ENCODE peak calls at places on chromosomes 4 and X, in eight cellular contexts. A is SK-N-SH, W is HCT116, H is GM12878, Q is endothelial cell of umbilical vein, K is HepG2, C is K562, M is H1. U is an unnamed sample. For H3K36me3, the result is how much of the 10 kb centered on the place peaks cover.

GRCh38 chrX:3950373-3950772 is 236.9 kb upstream of the PRKX start:
- DNase-seq in A (no peak), W (no peak), H (no peak), Q (no peak), K (no peak), C (no peak), M (no peak), U (no peak)

GRCh38 chrX:155767101-155767878 is 113.9 kb upstream of the VAMP7 start:
- DNase-seq in A (peak), W (peak), H (peak), Q (peak), K (no peak), C (peak), M (peak), U (peak)

GRCh38 chr4:138243369-138243768 is 1.2 kb upstream of the SLC7A11 start:
- DNase-seq in A (no peak), W (peak), H (no peak), Q (no peak), K (no peak), C (no peak), M (no peak), U (no peak)

GRCh38 chrX:68837119-68837518 is 8.3 kb downstream of the EFNB1 start:
- DNase-seq in A (no peak), W (no peak), H (no peak), Q (no peak), K (no peak), C (no peak), M (no peak), U (no peak)

GRCh38 chrX:19625612-19626011 is 110.3 kb upstream of the MAP3K15 start:
- DNase-seq in A (no peak), W (no peak), H (no peak), Q (peak), K (no peak), C (no peak), M (no peak), U (no peak)

GRCh38 chr4:64584981-64585557 is 175.8 kb upstream of the TECRL start:
- DNase-seq in A (peak), W (peak), H (no peak), Q (peak), K (peak), C (peak), M (no peak), U (peak)

GRCh38 chr4:175419120-175419774 is 392.8 kb downstream of the GPM6A start:
- DNase-seq in A (no peak), W (peak), H (no peak), Q (no peak), K (peak), C (no peak), M (no peak), U (no peak)

GRCh38 chrX:150983526-150984163 is 510 bp downstream of the HMGB3 start:
- DNase-seq in A (peak), W (no peak), H (no peak), Q (peak), K (no peak), C (peak), M (no peak), U (no peak)

GRCh38 chr4:174713821-174714220 is 115.2 kb downstream of the GLRA3 start:
- DNase-seq in A (no peak), W (no peak), H (no peak), Q (no peak), K (no peak), C (no peak), M (no peak), U (no peak)

GRCh38 chr4:99529218-99529617 is 18.4 kb downstream of the C4orf17 start:
- DNase-seq in A (no peak), W (no peak), H (no peak), Q (no peak), K (no peak), C (no peak), M (no peak), U (no peak)

GRCh38 chrX:27555514-27555913 is 34.6 kb upstream of the DCAF8L2 start:
- DNase-seq in A (peak), W (no peak), H (no peak), Q (peak), K (peak), C (no peak), M (no peak), U (peak)

GRCh38 chr4:76673361-76673760 is 224.6 kb downstream of the SOWAHB start:
- DNase-seq in A (no peak), W (no peak), H (no peak), Q (no peak), K (no peak), C (no peak), M (no peak), U (no peak)

GRCh38 chr4:151657896-151658295 is 102.9 kb downstream of the GATB start:
- DNase-seq in A (no peak), W (no peak), H (no peak), Q (no peak), K (no peak), C (no peak), M (no peak), U (no peak)

GRCh38 chrX:63349307-63349706 is 1.8 kb downstream of the SPIN4 start:
- DNase-seq in A (peak), W (no peak), H (no peak), Q (peak), K (no peak), C (no peak), M (no peak), U (no peak)

GRCh38 chrX:71095555-71095970 is at the start of gene FOXO4:
- DNase-seq in A (peak), W (peak), H (no peak), Q (peak), K (peak), C (peak), M (peak), U (no peak)

GRCh38 chrX:115949900-115950822 is 220.4 kb upstream of the AGTR2 start:
- DNase-seq in A (peak), W (no peak), H (no peak), Q (no peak), K (peak), C (no peak), M (no peak), U (no peak)

GRCh38 chr4:102402223-102402622 is 56.9 kb upstream of the SLC39A8 start:
- DNase-seq in A (no peak), W (no peak), H (no peak), Q (no peak), K (no peak), C (no peak), M (no peak), U (no peak)

GRCh38 chrX:147533426-147533825 is 378.3 kb upstream of the FMR1 start:
- DNase-seq in A (no peak), W (no peak), H (no peak), Q (no peak), K (no peak), C (no peak), M (no peak), U (no peak)

GRCh38 chr4:83486457-83487129 is 1.7 kb upstream of the ABRAXAS1 start:
- DNase-seq in A (no peak), W (no peak), H (no peak), Q (no peak), K (peak), C (no peak), M (no peak), U (no peak)

GRCh38 chr4:118099106-118099505 is 64.8 kb downstream of the NDST3 start:
- DNase-seq in A (no peak), W (no peak), H (no peak), Q (no peak), K (no peak), C (no peak), M (no peak), U (no peak)

GRCh38 chr4:18388029-18388428 is 366.5 kb upstream of the LCORL start:
- DNase-seq in A (no peak), W (no peak), H (no peak), Q (peak), K (no peak), C (no peak), M (no peak), U (no peak)

GRCh38 chr4:158540125-158540907 is 18.6 kb downstream of the RXFP1 start:
- DNase-seq in A (no peak), W (no peak), H (no peak), Q (no peak), K (no peak), C (no peak), M (no peak), U (no peak)

GRCh38 chrX:13688384-13688771 is 550 bp upstream of the RAB9A start:
- DNase-seq in A (peak), W (no peak), H (no peak), Q (no peak), K (no peak), C (no peak), M (no peak), U (no peak)

GRCh38 chr4:114474401-114474800 is 124.2 kb upstream of the UGT8 start:
- DNase-seq in A (no peak), W (no peak), H (no peak), Q (peak), K (no peak), C (no peak), M (no peak), U (no peak)

GRCh38 chr4:1779588-1780382 is 13.3 kb upstream of the FGFR3 start:
- DNase-seq in A (no peak), W (no peak), H (no peak), Q (no peak), K (peak), C (no peak), M (no peak), U (no peak)
- H3K9ac ChIP-seq in A (no peak), W (no peak), H (no peak), Q (no peak), K (peak), C (no peak), M (no peak), U (no peak)

GRCh38 chr4:107008115-107008514 is 28.0 kb downstream of the DKK2 start:
- DNase-seq in A (no peak), W (no peak), H (no peak), Q (no peak), K (no peak), C (no peak), M (no peak), U (no peak)

GRCh38 chr4:107009196-107009595 is 26.9 kb downstream of the DKK2 start:
- DNase-seq in A (no peak), W (no peak), H (no peak), Q (no peak), K (no peak), C (no peak), M (no peak), U (no peak)

GRCh38 chr4:107011312-107011711 is 24.8 kb downstream of the DKK2 start:
- DNase-seq in A (no peak), W (no peak), H (no peak), Q (no peak), K (no peak), C (no peak), M (no peak), U (no peak)

GRCh38 chr4:107006218-107006617 is 29.9 kb downstream of the DKK2 start:
- DNase-seq in A (no peak), W (no peak), H (no peak), Q (no peak), K (no peak), C (no peak), M (no peak), U (no peak)
- TF ChIP-seq POLR2AphosphoS5 in A (no peak), W (no peak), H (no peak), Q (no peak), K (no peak), C (no peak), M (no peak), U (no peak)

GRCh38 chr4:71009091-71009490 is 15.6 kb downstream of the DCK start:
- DNase-seq in A (peak), W (no peak), H (no peak), Q (no peak), K (no peak), C (no peak), M (no peak), U (no peak)
- H3K36me3 ChIP-seq in A (under half), W (under half), H (under half), Q (under half), K (under half), C (under half), M (under half), U (under half)

DNA sequence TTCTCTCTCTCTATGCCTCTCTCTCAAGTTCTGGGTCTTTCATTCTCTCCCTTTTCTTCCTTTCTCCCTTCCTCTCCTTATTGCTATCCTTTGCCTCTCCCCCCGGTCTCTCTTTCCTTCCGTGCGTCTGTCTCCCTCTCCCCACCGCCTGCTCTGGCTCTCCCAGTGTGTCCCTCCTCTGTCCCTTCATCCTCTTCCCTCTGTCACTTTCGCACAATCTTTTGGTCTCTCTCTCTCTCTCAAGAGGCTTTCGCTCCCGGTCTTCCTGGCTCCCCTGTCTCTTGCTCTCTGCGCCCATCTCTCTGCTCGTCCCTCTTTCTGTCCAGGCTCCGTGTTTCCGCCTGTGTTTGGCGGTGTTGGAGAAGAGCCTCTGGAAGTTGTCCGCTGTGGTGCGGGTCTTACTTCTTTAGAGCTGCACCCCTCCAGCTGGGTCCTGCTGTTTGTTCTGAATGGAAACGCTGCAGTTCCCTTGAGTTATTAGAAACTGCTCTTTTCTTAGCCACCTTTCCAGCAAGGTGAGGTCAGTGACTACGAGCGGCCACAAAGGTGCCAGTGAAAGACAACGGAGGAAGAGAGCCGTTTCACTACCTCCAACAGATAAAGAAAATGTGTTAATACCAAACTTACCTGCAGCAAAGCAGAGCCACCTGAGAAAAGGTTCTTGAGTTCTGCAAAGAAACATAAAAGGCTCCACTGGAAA is 1.1 kb downstream of the BMPR1B start:
- DNase-seq in A (peak), W (no peak), H (no peak), Q (peak), K (no peak), C (no peak), M (no peak), U (no peak)
- H3K9ac ChIP-seq in A (no peak), W (no peak), H (no peak), Q (peak), K (no peak), C (no peak), M (peak), U (no peak)

DNA sequence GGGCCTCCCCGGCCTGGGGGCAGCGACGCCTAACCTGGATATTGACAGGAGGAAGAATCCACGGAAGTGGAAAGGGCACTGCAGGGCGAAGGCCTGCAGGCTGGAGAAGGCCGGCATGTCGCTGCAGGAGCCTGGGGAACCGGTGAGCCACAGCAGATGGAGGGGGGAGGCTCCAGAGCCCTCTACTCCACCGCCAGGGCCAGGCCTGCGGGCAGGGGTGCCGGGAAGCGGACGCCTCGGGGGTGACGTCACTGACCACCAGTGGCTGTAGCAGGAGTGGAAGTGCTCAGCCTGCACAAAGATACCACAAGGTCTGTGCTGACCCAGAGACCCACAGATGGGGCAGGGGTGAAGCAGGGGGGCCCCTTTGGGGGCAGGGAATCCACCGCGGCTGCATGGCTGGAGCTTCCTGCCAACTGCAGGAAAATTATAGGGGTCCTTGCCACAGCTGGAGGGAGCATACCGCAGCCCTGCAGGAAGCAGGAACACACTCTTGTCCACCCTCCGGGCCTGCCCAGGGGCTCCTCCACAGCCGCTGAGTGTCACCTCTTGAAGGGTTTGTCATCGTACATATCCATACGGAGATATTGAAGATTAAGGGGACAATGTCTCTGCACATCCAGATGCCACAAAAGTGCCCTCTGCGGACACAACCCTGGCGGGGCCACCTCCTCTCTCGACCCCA is 7.6 kb upstream of the HTRA3 start:
- DNase-seq in A (no peak), W (no peak), H (no peak), Q (no peak), K (no peak), C (peak), M (no peak), U (no peak)
- TF ChIP-seq POLR2AphosphoS5 in A (no peak), W (no peak), H (no peak), Q (no peak), K (no peak), C (no peak), M (no peak), U (no peak)

GRCh38 chr4:39467470-39467869 is 8.6 kb downstream of the LIAS start:
- DNase-seq in A (no peak), W (no peak), H (no peak), Q (no peak), K (peak), C (no peak), M (no peak), U (no peak)

GRCh38 chr4:39464886-39465501 is 6.1 kb downstream of the LIAS start:
- DNase-seq in A (peak), W (peak), H (no peak), Q (peak), K (no peak), C (peak), M (no peak), U (no peak)

GRCh38 chr4:39469429-39470077 is 10.7 kb downstream of the LIAS start:
- DNase-seq in A (peak), W (peak), H (peak), Q (peak), K (peak), C (peak), M (no peak), U (peak)

GRCh38 chr4:39470402-39470801 is 11.5 kb downstream of the LIAS start:
- DNase-seq in A (no peak), W (no peak), H (no peak), Q (no peak), K (peak), C (no peak), M (no peak), U (no peak)

DNA sequence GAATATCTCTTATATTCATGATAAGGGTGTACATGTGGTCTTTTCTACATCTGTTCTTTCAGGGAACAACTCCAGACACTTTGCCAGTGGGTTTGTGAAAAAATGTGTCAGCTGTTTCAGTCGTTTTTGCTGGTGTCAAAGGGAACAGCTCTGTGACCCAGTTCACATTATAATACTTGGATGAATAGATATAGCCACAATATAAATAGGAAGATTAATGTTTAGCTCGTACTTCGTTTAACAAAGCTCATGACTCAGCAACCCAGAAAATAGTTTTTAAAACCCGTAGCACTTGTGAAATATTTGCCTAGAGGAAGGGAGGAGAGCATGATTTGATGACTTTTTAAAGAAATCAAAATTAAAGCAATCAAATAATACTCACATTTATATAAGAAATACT is 7.9 kb downstream of the LIAS start:
- DNase-seq in A (no peak), W (no peak), H (no peak), Q (no peak), K (no peak), C (no peak), M (no peak), U (peak)
- H3K36me3 ChIP-seq in A (under half), W (under half), H (under half), Q (under half), K (under half), C (half or more), M (under half), U (under half)

GRCh38 chrX:153829799-153830631 is at the start of gene PDZD4:
- DNase-seq in A (peak), W (no peak), H (no peak), Q (no peak), K (no peak), C (peak), M (peak), U (no peak)
- H3K9ac ChIP-seq in A (peak), W (no peak), H (no peak), Q (no peak), K (no peak), C (no peak), M (peak), U (no peak)

GRCh38 chr4:79445371-79445781 is 37.3 kb upstream of the GK2 start:
- DNase-seq in A (no peak), W (no peak), H (no peak), Q (no peak), K (no peak), C (no peak), M (no peak), U (peak)
- TF ChIP-seq POLR2AphosphoS5 in A (no peak), W (no peak), H (no peak), Q (no peak), K (no peak), C (no peak), M (no peak), U (no peak)

DNA sequence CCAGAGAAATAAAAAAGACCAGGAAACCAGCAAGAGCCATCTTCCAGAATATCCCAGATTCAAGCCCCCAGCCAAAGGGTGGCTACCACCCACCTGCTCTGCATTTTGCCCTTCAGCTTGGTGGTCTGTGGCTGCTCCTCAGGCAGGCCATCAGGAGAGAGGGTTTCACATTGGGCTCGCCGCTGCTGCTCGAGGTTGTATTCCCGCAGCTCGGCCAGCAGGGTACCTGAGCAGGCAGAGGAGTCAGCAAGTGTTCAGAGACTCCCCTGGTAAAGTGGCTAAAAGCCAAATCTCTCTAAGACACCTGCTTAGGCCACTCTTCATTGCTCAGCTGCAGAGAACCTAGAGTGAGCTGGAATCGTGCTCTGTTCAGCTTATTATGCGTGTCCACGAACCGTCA is 110.8 kb upstream of the HSD17B10 start:
- DNase-seq in A (no peak), W (no peak), H (no peak), Q (no peak), K (no peak), C (no peak), M (no peak), U (no peak)
- H3K36me3 ChIP-seq in A (under half), W (under half), H (under half), Q (under half), K (half or more), C (half or more), M (half or more), U (half or more)